ENCODE peak calls at places on chromosomes 13 and 19, in four cellular contexts. M is fibroblast of lung; E is pancreas; X is CD8-positive, alpha-beta memory T cell. I is an unnamed sample.

GRCh38 chr13:44218501-44219240 is 155.0 kb upstream of the SERP2 start:
- DNase-seq in M (peak; percentile 74), E (peak; percentile 73), X (no peak), I (peak; percentile 35)

GRCh38 chr13:45055902-45056648 is 64.2 kb upstream of the GTF2F2 start:
- DNase-seq in M (peak; percentile 72), E (no peak), X (no peak), I (peak; percentile 39)

GRCh38 chr13:44908266-44908665 is 81.0 kb downstream of the NUFIP1 start:
- DNase-seq in M (no peak), E (no peak), X (no peak), I (no peak)

GRCh38 chr13:66400292-66400691 is 829.8 kb downstream of the PCDH9 start:
- DNase-seq in M (no peak), E (no peak), X (no peak), I (no peak)

GRCh38 chr19:40627486-40628279 is 26.5 kb downstream of the LTBP4 start:
- DNase-seq in M (no peak), E (no peak), X (no peak), I (no peak)

GRCh38 chr13:89746554-89746953 is 1600.9 kb upstream of the MIR17HG start:
- DNase-seq in M (no peak), E (no peak), X (no peak), I (no peak)

GRCh38 chr19:28037186-28037585 is 1175.8 kb downstream of the UQCRFS1 start:
- DNase-seq in M (no peak), E (no peak), X (no peak), I (no peak)

GRCh38 chr13:98200211-98200878 is 23.3 kb upstream of the RNF113B start:
- DNase-seq in M (no peak), E (no peak), X (no peak), I (no peak)

GRCh38 chr19:38656171-38656981 is 8.9 kb downstream of the ACTN4 start:
- DNase-seq in M (peak; percentile 68), E (no peak), X (no peak), I (no peak)

GRCh38 chr19:35643255-35644205 is 2.0 kb downstream of the ETV2 start:
- DNase-seq in M (peak; percentile 76), E (peak; percentile 84), X (peak; percentile 74), I (no peak)

GRCh38 chr13:44516771-44517170 is 59.4 kb downstream of the TSC22D1 start:
- DNase-seq in M (no peak), E (no peak), X (no peak), I (no peak)

GRCh38 chr13:32535140-32535539 is 3.5 kb downstream of the N4BP2L2 start:
- DNase-seq in M (no peak), E (no peak), X (no peak), I (no peak)

GRCh38 chr19:49862411-49863253 is 4.7 kb downstream of the PNKP start:
- DNase-seq in M (no peak), E (peak; percentile 21), X (no peak), I (no peak)

GRCh38 chr19:1251503-1252220 is 3.3 kb downstream of the MIDN start:
- DNase-seq in M (no peak), E (peak; percentile 91), X (peak; percentile 59), I (no peak)

GRCh38 chr13:110136660-110137585 is 170.0 kb downstream of the COL4A1 start:
- DNase-seq in M (no peak), E (no peak), X (no peak), I (no peak)

GRCh38 chr19:7916908-7917291 is 2.3 kb downstream of the TGFBR3L start:
- DNase-seq in M (no peak), E (no peak), X (no peak), I (no peak)

GRCh38 chr19:2324220-2324948 is 4.0 kb downstream of the LSM7 start:
- DNase-seq in M (no peak), E (no peak), X (no peak), I (no peak)

GRCh38 chr13:21541271-21541670 is 62.7 kb downstream of the MICU2 start:
- DNase-seq in M (no peak), E (no peak), X (no peak), I (no peak)

GRCh38 chr13:100461309-100462035 is 127.1 kb downstream of the GGACT start:
- DNase-seq in M (no peak), E (no peak), X (no peak), I (no peak)

GRCh38 chr13:44806841-44807240 is 182.4 kb downstream of the NUFIP1 start:
- DNase-seq in M (no peak), E (peak; percentile 34), X (no peak), I (peak; percentile 12)

GRCh38 chr19:55585658-55586339 is 5.2 kb upstream of the ZNF579 start:
- DNase-seq in M (peak; percentile 50), E (peak; percentile 70), X (no peak), I (peak; percentile 31)

GRCh38 chr19:18477974-18478373 is 40.0 kb upstream of the ISYNA1 start:
- DNase-seq in M (no peak), E (no peak), X (no peak), I (no peak)

GRCh38 chr19:18475762-18476331 is 37.9 kb upstream of the ISYNA1 start:
- DNase-seq in M (no peak), E (no peak), X (no peak), I (no peak)

GRCh38 chr19:18478545-18479311 is 40.8 kb upstream of the ISYNA1 start:
- DNase-seq in M (peak; percentile 84), E (no peak), X (peak; percentile 40), I (no peak)

GRCh38 chr19:18476507-18477041 is 38.6 kb upstream of the ISYNA1 start:
- DNase-seq in M (no peak), E (no peak), X (no peak), I (no peak)

DNA sequence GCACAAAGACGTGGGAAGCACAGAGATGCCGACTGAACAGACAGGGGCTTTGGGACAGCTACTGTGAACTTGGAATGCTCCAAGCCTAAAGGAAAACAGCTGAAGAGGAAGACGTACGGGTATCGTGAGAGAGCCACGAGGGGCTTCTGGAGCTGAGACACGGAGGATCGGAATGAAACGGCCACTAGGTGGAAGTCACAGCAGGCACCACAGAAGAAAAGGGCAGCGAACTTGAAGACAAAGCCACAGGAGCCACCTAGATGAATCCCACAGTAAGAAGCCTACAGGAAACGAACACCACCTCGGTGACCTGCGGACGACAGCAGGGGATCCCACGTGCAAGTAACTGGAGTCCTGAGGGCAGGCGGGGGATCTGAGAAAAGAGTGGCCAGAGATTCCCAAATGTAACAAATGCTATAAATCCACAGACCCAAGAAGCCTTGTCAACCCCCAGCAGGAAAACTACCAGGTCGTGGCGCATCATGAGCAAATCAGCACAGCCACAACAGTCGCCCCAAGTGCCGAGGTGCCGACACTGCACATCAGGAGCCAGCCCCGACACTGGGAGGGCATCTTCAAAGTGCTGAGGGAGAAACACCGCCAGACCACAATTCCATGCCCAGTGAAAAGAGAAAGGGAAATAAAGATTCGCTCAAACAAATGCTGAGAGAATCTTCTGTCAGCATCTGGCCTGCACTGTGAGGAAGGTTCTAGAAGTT is 39.3 kb upstream of the ISYNA1 start:
- DNase-seq in M (no peak), E (no peak), X (no peak), I (no peak)
- H3K27ac ChIP-seq in M (no peak overlapping the region), E (peak overlapping the region; percentile 23), X (peak overlapping the region; percentile 6), I (no peak overlapping the region)

DNA sequence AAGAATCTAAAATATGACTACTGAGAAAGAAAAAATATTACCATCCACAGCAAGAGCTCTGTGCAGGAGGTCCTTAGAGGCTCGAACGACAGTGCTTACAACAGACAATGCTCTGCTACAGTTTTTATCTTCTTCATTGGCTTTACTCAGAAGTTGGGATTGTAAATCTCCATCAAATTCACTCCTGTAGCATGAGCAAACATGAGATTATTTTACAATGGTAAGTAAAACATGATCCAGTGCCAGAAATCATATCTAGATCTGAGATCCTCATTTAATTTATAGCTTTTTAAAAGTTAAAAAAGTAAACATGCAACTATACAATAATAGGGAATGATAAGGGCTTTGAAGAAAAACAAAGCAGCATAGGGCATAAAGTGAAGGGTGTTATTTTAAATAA is 144.5 kb upstream of the FBXL3 start:
- DNase-seq in M (no peak), E (no peak), X (no peak), I (no peak)
- H3K27ac ChIP-seq in M (no peak overlapping the region), E (no peak overlapping the region), X (no peak overlapping the region), I (no peak overlapping the region)

GRCh38 chr19:19145281-19145999 is 7.2 kb upstream of the TMEM161A start:
- DNase-seq in M (no peak), E (no peak), X (no peak), I (no peak)
- H3K27ac ChIP-seq in M (no peak overlapping the region), E (no peak overlapping the region), X (no peak overlapping the region), I (no peak overlapping the region)

DNA sequence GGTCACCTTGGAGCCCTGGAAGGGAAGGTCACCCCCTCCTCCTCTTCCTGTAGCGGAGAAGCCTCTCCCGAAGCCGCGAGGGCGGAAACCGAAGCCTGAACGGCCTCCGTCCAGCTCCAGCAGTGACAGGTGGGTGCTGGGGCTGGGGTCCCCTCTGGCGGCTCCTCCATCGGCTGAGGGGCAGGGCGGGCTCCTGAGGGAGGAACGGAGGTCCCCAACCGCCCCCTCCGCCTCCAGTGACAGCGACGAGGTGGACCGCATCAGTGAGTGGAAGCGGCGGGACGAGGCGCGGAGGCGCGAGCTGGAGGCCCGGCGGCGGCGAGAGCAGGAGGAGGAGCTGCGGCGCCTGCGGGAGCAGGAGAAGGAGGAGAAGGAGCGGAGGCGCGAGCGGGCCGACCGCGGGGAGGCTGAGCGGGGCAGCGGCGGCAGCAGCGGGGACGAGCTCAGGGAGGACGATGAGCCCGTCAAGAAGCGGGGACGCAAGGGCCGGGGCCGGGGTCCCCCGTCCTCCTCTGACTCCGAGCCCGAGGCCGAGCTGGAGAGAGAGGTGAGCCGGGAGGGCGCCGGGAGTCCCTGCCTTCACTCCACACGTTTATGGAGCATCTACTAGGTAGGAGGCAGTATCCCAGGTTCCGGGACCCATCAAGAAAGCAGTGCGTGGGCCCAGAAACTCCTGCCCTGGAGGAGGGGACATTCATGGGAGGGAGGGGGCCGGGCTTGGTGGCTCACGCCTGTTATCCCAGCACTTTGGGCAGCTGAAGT is 22.0 kb downstream of the HDGFL2 start:
- DNase-seq in M (no peak), E (no peak), X (no peak), I (no peak)
- H3K27ac ChIP-seq in M (no peak overlapping the region), E (no peak overlapping the region), X (no peak overlapping the region), I (no peak overlapping the region)

DNA sequence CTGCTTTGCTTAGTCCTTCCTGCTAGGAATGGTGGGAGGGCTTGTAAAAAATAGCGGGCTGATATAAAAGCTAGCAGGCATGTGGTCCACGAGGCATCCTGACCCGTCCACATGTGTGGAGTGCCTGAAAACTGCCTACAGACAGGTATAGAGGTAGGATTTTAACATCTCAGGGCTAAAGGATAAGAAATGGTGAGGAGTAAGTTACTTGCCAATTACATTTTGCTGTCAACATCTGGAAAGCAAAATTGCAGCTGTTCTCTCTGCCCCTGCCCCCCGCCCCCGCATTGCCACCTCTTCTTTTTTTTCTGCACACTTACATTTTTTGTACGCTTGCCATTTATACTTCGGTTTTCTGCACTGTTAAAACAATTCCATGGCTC is 21.0 kb downstream of the NFIX start:
- DNase-seq in M (no peak), E (no peak), X (no peak), I (no peak)
- H3K27ac ChIP-seq in M (peak overlapping the region; percentile 86), E (no peak overlapping the region), X (no peak overlapping the region), I (peak overlapping the region; percentile 81)

DNA sequence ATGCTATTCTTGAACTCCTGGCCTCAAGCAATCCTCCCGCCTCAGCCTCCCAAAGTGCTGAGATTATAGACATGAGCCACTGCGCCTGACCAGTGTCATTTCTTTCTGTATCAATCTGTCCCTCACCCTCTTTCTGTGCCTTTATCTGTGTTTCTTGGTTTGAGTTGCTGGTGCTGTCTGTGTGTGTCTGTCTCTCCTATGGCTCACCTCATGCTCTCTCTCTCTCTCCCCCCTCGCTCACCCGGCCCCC is 9.9 kb downstream of the IRF2BP1 start:
- DNase-seq in M (no peak), E (no peak), X (no peak), I (no peak)
- H3K27ac ChIP-seq in M (no peak overlapping the region), E (peak overlapping the region; percentile 96), X (peak overlapping the region; percentile 47), I (no peak overlapping the region)

I was measured in substantia nigra.